ENCODE peak calls at places on chromosomes 3 and 15, in seven cellular contexts. One of them, this sample, is unnamed.

GRCh38 chr3:29065211-29065785 is 215.6 kb upstream of the RBMS3 start:
- DNase-seq in upper lobe of right lung: peak
- DNase-seq in HL-60: no peak
- DNase-seq in neural progenitor cell: peak
- DNase-seq in PC-9: peak
- DNase-seq in IMR-90: peak
- DNase-seq in CD8-positive, alpha-beta T cell: no peak
- DNase-seq in this sample: peak

GRCh38 chr15:42102646-42103235 is 8.4 kb upstream of the PLA2G4D start:
- DNase-seq in CD8-positive, alpha-beta T cell: no peak
- DNase-seq in upper lobe of right lung: peak
- DNase-seq in HL-60: no peak
- DNase-seq in PC-9: no peak
- DNase-seq in IMR-90: peak
- DNase-seq in neural progenitor cell: no peak
- DNase-seq in this sample: peak

GRCh38 chr3:57199895-57200297 is at the start of gene HESX1:
- DNase-seq in upper lobe of right lung: no peak
- DNase-seq in PC-9: no peak
- DNase-seq in IMR-90: no peak
- DNase-seq in neural progenitor cell: peak
- DNase-seq in CD8-positive, alpha-beta T cell: no peak
- DNase-seq in HL-60: no peak
- DNase-seq in this sample: no peak

GRCh38 chr15:64634020-64634419 is 141.4 kb downstream of the RBPMS2 start:
- DNase-seq in upper lobe of right lung: no peak
- DNase-seq in CD8-positive, alpha-beta T cell: peak
- DNase-seq in PC-9: no peak
- DNase-seq in HL-60: no peak
- DNase-seq in IMR-90: no peak
- DNase-seq in neural progenitor cell: peak
- DNase-seq in this sample: no peak

GRCh38 chr3:129034650-129035049 is 25.9 kb upstream of the GP9 start:
- DNase-seq in neural progenitor cell: no peak
- DNase-seq in IMR-90: no peak
- DNase-seq in upper lobe of right lung: no peak
- DNase-seq in PC-9: no peak
- DNase-seq in CD8-positive, alpha-beta T cell: no peak
- DNase-seq in HL-60: no peak
- DNase-seq in this sample: no peak

GRCh38 chr3:173652093-173652492 is 254.5 kb downstream of the NLGN1 start:
- DNase-seq in CD8-positive, alpha-beta T cell: no peak
- DNase-seq in IMR-90: peak
- DNase-seq in HL-60: no peak
- DNase-seq in PC-9: no peak
- DNase-seq in neural progenitor cell: no peak
- DNase-seq in upper lobe of right lung: no peak
- DNase-seq in this sample: no peak

GRCh38 chr3:10599444-10599843 is 94.1 kb upstream of the ATP2B2 start:
- DNase-seq in neural progenitor cell: no peak
- DNase-seq in PC-9: no peak
- DNase-seq in upper lobe of right lung: no peak
- DNase-seq in IMR-90: no peak
- DNase-seq in CD8-positive, alpha-beta T cell: no peak
- DNase-seq in HL-60: no peak
- DNase-seq in this sample: peak

GRCh38 chr3:191440532-191440931 is 20.4 kb upstream of the PYDC2 start:
- DNase-seq in IMR-90: no peak
- DNase-seq in HL-60: no peak
- DNase-seq in PC-9: no peak
- DNase-seq in CD8-positive, alpha-beta T cell: no peak
- DNase-seq in neural progenitor cell: no peak
- DNase-seq in upper lobe of right lung: no peak
- DNase-seq in this sample: no peak

GRCh38 chr3:112321867-112322652 is 10.9 kb upstream of the CD200 start:
- DNase-seq in HL-60: no peak
- DNase-seq in upper lobe of right lung: no peak
- DNase-seq in neural progenitor cell: peak
- DNase-seq in IMR-90: no peak
- DNase-seq in PC-9: no peak
- DNase-seq in CD8-positive, alpha-beta T cell: no peak
- DNase-seq in this sample: no peak

GRCh38 chr3:127951276-127951675 is 36.2 kb downstream of the KBTBD12 start:
- DNase-seq in IMR-90: peak
- DNase-seq in upper lobe of right lung: no peak
- DNase-seq in PC-9: no peak
- DNase-seq in CD8-positive, alpha-beta T cell: no peak
- DNase-seq in neural progenitor cell: no peak
- DNase-seq in HL-60: no peak
- DNase-seq in this sample: no peak
- H3K27ac ChIP-seq in IMR-90: no peak
- H3K27ac ChIP-seq in upper lobe of right lung: no peak
- H3K27ac ChIP-seq in PC-9: no peak
- H3K27ac ChIP-seq in CD8-positive, alpha-beta T cell: no peak
- H3K27ac ChIP-seq in neural progenitor cell: no peak
- H3K27ac ChIP-seq in HL-60: no peak
- H3K27ac ChIP-seq in this sample: no peak

DNA sequence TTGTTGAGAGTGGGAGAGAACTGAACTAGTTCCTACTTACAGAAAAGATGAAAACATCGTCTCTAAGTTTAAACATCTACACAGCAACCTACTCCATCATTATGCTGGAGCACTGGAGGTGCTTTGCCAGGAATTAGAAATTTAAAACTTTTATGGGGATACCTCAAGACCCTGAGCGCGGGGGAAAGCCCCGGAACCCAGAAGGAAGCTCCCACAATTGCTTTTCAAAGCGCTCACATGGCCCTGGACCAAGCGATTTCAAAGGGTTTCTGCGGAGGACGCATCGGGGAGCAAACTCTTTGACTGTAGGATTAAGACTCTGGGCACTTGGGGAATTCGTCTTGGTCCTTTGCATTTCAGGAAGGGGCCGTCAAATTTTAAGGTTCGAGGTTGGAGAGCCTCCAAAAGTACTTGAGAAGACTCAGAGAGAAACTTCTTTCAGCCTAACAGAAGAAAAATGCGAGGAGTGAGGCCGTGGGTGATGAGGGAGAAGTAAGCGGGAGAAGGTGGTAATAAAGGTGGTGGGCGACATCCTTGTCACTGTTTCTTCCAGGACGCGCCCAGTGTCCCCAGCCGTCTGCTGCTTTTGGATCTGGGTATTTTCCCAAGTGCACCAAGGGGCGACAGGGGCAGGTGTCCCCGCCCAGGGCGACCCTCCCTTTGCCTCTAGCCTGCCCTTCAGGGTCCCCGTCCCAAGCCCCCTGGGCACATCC is 591 bp downstream of the PROK2 start:
- DNase-seq in upper lobe of right lung: no peak
- DNase-seq in HL-60: no peak
- DNase-seq in neural progenitor cell: peak
- DNase-seq in PC-9: no peak
- DNase-seq in IMR-90: no peak
- DNase-seq in CD8-positive, alpha-beta T cell: no peak
- DNase-seq in this sample: no peak
- H3K4me3 ChIP-seq in upper lobe of right lung: peak
- H3K4me3 ChIP-seq in HL-60: peak
- H3K4me3 ChIP-seq in neural progenitor cell: peak
- H3K4me3 ChIP-seq in PC-9: no peak
- H3K4me3 ChIP-seq in IMR-90: no peak
- H3K4me3 ChIP-seq in CD8-positive, alpha-beta T cell: no peak
- H3K4me3 ChIP-seq in this sample: no peak

DNA sequence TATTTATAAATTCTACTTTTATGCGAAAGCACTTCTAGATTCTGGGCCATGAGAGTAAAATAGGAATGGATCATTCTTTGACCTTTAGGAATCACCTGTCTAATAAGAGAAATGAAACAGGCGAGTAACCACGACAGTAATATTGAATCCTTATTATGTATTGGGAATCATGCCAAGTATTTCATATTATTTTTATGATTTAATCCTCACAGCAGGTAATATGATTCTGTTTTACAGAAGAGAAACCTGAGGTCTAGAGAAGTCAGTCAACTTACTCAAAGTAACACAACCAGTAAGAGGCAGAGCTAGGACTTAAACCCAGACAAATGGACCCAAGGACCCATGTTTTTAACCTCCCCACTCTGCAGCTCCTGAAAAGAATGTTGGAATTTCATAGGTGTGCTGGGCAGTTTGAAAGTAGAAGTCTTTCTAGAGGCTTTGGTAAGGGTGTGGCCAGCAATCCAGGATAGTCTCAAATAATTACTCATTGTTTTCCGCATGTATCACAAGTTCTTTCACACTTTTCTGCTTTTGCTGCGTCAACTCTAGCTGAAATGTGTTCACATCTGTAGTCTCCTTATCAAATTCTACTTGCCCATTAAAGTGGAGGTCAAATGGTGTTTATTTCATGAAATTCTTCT is 181.7 kb downstream of the TPRG1 start:
- DNase-seq in neural progenitor cell: no peak
- DNase-seq in HL-60: no peak
- DNase-seq in CD8-positive, alpha-beta T cell: no peak
- DNase-seq in PC-9: peak
- DNase-seq in upper lobe of right lung: no peak
- DNase-seq in IMR-90: no peak
- DNase-seq in this sample: no peak
- H3K27ac ChIP-seq in neural progenitor cell: no peak
- H3K27ac ChIP-seq in HL-60: no peak
- H3K27ac ChIP-seq in CD8-positive, alpha-beta T cell: no peak
- H3K27ac ChIP-seq in PC-9: peak
- H3K27ac ChIP-seq in upper lobe of right lung: no peak
- H3K27ac ChIP-seq in IMR-90: no peak
- H3K27ac ChIP-seq in this sample: no peak

DNA sequence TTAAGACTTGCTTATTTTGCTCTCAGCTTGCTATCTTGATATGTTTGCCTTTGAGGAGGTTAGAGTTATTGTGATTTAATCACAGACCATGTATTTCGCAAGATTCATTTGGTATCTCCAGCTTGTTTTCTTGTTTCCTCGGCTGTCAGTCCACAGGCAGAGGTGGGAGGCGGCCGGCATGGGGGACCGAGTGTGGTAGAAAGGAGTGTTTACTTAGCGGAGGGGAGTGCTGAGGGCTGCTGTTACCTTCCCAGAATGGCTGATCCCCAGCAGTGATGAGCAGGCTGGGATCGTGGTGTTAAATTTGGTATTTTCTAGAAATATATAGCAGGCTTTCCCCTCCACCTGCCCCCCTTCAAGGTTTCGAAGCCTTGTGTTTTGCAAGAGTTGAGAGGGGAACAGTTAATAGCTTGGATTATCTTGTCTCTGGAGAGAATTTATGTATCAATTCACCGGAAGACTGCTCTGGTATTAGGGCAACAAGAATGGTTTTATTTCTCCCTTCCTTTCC is 151.2 kb downstream of the IGF1R start:
- DNase-seq in PC-9: peak
- DNase-seq in neural progenitor cell: peak
- DNase-seq in IMR-90: peak
- DNase-seq in CD8-positive, alpha-beta T cell: no peak
- DNase-seq in upper lobe of right lung: no peak
- DNase-seq in HL-60: no peak
- DNase-seq in this sample: no peak
- H3K4me3 ChIP-seq in PC-9: peak
- H3K4me3 ChIP-seq in neural progenitor cell: peak
- H3K4me3 ChIP-seq in IMR-90: no peak
- H3K4me3 ChIP-seq in CD8-positive, alpha-beta T cell: no peak
- H3K4me3 ChIP-seq in upper lobe of right lung: no peak
- H3K4me3 ChIP-seq in HL-60: no peak
- H3K4me3 ChIP-seq in this sample: no peak

DNA sequence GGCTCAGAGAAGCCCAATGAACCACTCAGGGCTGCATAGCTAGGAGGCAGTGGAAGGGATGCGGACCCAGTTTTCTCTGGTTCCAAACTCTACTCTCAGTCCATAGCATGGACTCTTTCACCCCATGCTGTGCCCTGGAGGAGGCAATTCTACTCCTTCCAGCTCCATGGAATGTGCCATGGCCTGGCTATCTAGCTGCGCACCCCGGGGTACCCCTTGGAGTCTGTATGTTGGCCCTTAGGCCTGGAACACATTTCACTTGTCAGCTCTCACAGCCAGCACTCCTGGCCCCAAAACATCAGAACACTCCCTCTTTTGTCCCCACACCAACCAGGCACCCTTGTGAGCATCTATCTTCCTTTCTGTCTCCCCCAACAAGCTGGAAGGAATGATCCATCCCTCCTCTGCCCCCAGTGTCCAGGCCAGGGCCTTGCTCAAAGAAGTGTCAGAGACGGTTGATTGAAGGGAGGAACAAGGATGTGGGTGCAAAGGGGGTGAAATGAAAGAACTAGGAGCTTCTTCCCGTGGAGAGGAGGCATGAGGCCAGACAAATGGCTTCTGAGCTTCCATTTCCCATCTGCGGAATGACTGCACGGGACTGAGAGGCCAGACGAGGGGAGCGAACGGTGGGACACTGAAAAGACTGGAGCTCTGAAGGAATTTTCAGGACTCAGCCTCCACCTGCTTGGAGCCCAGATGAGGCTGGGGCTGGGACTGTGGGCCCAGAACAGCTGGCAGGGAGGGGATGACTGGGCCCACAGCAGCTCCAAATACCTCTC is 2.8 kb downstream of the PRSS50 start:
- DNase-seq in neural progenitor cell: no peak
- DNase-seq in IMR-90: no peak
- DNase-seq in upper lobe of right lung: no peak
- DNase-seq in CD8-positive, alpha-beta T cell: no peak
- DNase-seq in PC-9: no peak
- DNase-seq in HL-60: no peak
- DNase-seq in this sample: no peak
- H3K27ac ChIP-seq in neural progenitor cell: no peak
- H3K27ac ChIP-seq in IMR-90: no peak
- H3K27ac ChIP-seq in upper lobe of right lung: no peak
- H3K27ac ChIP-seq in CD8-positive, alpha-beta T cell: no peak
- H3K27ac ChIP-seq in PC-9: no peak
- H3K27ac ChIP-seq in HL-60: no peak
- H3K27ac ChIP-seq in this sample: no peak

GRCh38 chr3:196726788-196727675 is 12.6 kb upstream of the PAK2 start:
- DNase-seq in upper lobe of right lung: no peak
- DNase-seq in PC-9: peak
- DNase-seq in HL-60: no peak
- DNase-seq in IMR-90: peak
- DNase-seq in CD8-positive, alpha-beta T cell: no peak
- DNase-seq in neural progenitor cell: no peak
- DNase-seq in this sample: no peak
- H3K4me3 ChIP-seq in upper lobe of right lung: no peak
- H3K4me3 ChIP-seq in PC-9: no peak
- H3K4me3 ChIP-seq in HL-60: no peak
- H3K4me3 ChIP-seq in IMR-90: no peak
- H3K4me3 ChIP-seq in CD8-positive, alpha-beta T cell: no peak
- H3K4me3 ChIP-seq in neural progenitor cell: no peak
- H3K4me3 ChIP-seq in this sample: no peak